ENCODE peak calls at places on chromosomes 5 and 9, in ten cellular contexts. One of them, this sample, is unnamed.

GRCh38 chr5:152466079-152466745 is 61.1 kb upstream of the NMUR2 start:
- DNase-seq in BJ: no peak
- DNase-seq in cardiac fibroblast: no peak
- DNase-seq in GM13977: no peak
- DNase-seq in brain microvascular endothelial cell: no peak
- DNase-seq in AG09309: no peak
- DNase-seq in WTC11: no peak
- DNase-seq in PC-3: no peak
- DNase-seq in body of pancreas: no peak
- DNase-seq in Calu3: no peak
- DNase-seq in this sample: no peak

GRCh38 chr9:22446950-22447606 is 454 bp downstream of the DMRTA1 start:
- DNase-seq in BJ: no peak
- DNase-seq in cardiac fibroblast: peak
- DNase-seq in GM13977: peak
- DNase-seq in brain microvascular endothelial cell: peak
- DNase-seq in AG09309: no peak
- DNase-seq in WTC11: peak
- DNase-seq in PC-3: peak
- DNase-seq in body of pancreas: peak
- DNase-seq in Calu3: peak
- DNase-seq in this sample: peak

GRCh38 chr5:143093452-143094086 is 309.9 kb downstream of the NR3C1 start:
- DNase-seq in BJ: no peak
- DNase-seq in cardiac fibroblast: no peak
- DNase-seq in GM13977: no peak
- DNase-seq in brain microvascular endothelial cell: no peak
- DNase-seq in AG09309: no peak
- DNase-seq in WTC11: no peak
- DNase-seq in PC-3: no peak
- DNase-seq in body of pancreas: no peak
- DNase-seq in Calu3: no peak
- DNase-seq in this sample: no peak

GRCh38 chr5:161002571-161003074 is 150.6 kb upstream of the ATP10B start:
- DNase-seq in BJ: no peak
- DNase-seq in cardiac fibroblast: no peak
- DNase-seq in GM13977: no peak
- DNase-seq in brain microvascular endothelial cell: no peak
- DNase-seq in AG09309: no peak
- DNase-seq in WTC11: no peak
- DNase-seq in PC-3: no peak
- DNase-seq in body of pancreas: no peak
- DNase-seq in Calu3: no peak
- DNase-seq in this sample: no peak

GRCh38 chr9:108889649-108890067 is 27.6 kb downstream of the ACTL7A start:
- DNase-seq in BJ: no peak
- DNase-seq in cardiac fibroblast: peak
- DNase-seq in GM13977: no peak
- DNase-seq in brain microvascular endothelial cell: peak
- DNase-seq in AG09309: peak
- DNase-seq in WTC11: no peak
- DNase-seq in PC-3: no peak
- DNase-seq in body of pancreas: no peak
- DNase-seq in Calu3: no peak
- DNase-seq in this sample: no peak

GRCh38 chr9:127904518-127904887 is 5.1 kb upstream of the ST6GALNAC6 start:
- DNase-seq in BJ: no peak
- DNase-seq in cardiac fibroblast: no peak
- DNase-seq in GM13977: no peak
- DNase-seq in brain microvascular endothelial cell: no peak
- DNase-seq in AG09309: no peak
- DNase-seq in WTC11: peak
- DNase-seq in PC-3: no peak
- DNase-seq in body of pancreas: peak
- DNase-seq in Calu3: no peak
- DNase-seq in this sample: no peak

GRCh38 chr5:81533629-81534480 is 139.9 kb upstream of the ACOT12 start:
- DNase-seq in BJ: no peak
- DNase-seq in cardiac fibroblast: no peak
- DNase-seq in GM13977: no peak
- DNase-seq in brain microvascular endothelial cell: no peak
- DNase-seq in AG09309: no peak
- DNase-seq in WTC11: no peak
- DNase-seq in PC-3: no peak
- DNase-seq in body of pancreas: no peak
- DNase-seq in Calu3: no peak
- DNase-seq in this sample: no peak

GRCh38 chr9:24487250-24487861 is 58.3 kb downstream of the IZUMO3 start:
- DNase-seq in BJ: no peak
- DNase-seq in cardiac fibroblast: no peak
- DNase-seq in GM13977: no peak
- DNase-seq in brain microvascular endothelial cell: no peak
- DNase-seq in AG09309: no peak
- DNase-seq in WTC11: no peak
- DNase-seq in PC-3: no peak
- DNase-seq in body of pancreas: no peak
- DNase-seq in Calu3: no peak
- DNase-seq in this sample: no peak

GRCh38 chr9:120937596-120937995 is 11.0 kb upstream of the TRAF1 start:
- DNase-seq in BJ: no peak
- DNase-seq in cardiac fibroblast: peak
- DNase-seq in GM13977: no peak
- DNase-seq in brain microvascular endothelial cell: no peak
- DNase-seq in AG09309: no peak
- DNase-seq in WTC11: no peak
- DNase-seq in PC-3: no peak
- DNase-seq in body of pancreas: no peak
- DNase-seq in Calu3: no peak
- DNase-seq in this sample: no peak

GRCh38 chr9:127968046-127968445 is 12.7 kb downstream of the EEIG1 start:
- DNase-seq in BJ: no peak
- DNase-seq in cardiac fibroblast: peak
- DNase-seq in GM13977: no peak
- DNase-seq in brain microvascular endothelial cell: no peak
- DNase-seq in AG09309: no peak
- DNase-seq in WTC11: no peak
- DNase-seq in PC-3: peak
- DNase-seq in body of pancreas: no peak
- DNase-seq in Calu3: peak
- DNase-seq in this sample: no peak

DNA sequence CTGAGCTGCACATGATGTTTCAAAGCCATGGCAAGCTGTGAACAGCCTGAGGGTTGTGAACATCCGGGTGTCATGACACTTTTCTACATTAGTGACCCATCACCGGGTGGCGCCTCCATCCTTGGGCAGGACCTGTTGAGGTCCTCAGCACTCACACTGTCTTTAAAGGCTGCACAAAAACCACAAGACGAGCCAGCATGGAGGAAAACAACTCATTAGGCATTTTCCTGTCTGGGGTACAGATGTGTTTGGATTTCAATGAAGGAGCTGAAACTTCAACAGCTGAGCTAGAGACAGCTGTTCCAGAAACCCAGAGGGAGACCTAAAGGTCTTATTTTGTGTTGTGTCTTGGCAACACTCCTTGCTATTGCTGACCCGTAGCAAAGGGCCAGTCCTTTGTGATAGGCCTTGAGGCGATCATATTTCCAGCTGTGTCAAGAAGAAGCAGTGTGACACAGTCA is 151.9 kb upstream of the VLDLR start:
- DNase-seq in BJ: no peak
- DNase-seq in cardiac fibroblast: peak
- DNase-seq in GM13977: no peak
- DNase-seq in brain microvascular endothelial cell: no peak
- DNase-seq in AG09309: no peak
- DNase-seq in WTC11: peak
- DNase-seq in PC-3: peak
- DNase-seq in body of pancreas: peak
- DNase-seq in Calu3: peak
- DNase-seq in this sample: peak
- TF ChIP-seq CTCF in BJ: no peak
- TF ChIP-seq CTCF in cardiac fibroblast: no peak
- TF ChIP-seq CTCF in GM13977: peak
- TF ChIP-seq CTCF in brain microvascular endothelial cell: peak
- TF ChIP-seq CTCF in AG09309: peak
- TF ChIP-seq CTCF in WTC11: no peak
- TF ChIP-seq CTCF in PC-3: peak
- TF ChIP-seq CTCF in body of pancreas: no peak
- TF ChIP-seq CTCF in Calu3: no peak
- TF ChIP-seq CTCF in this sample: peak

DNA sequence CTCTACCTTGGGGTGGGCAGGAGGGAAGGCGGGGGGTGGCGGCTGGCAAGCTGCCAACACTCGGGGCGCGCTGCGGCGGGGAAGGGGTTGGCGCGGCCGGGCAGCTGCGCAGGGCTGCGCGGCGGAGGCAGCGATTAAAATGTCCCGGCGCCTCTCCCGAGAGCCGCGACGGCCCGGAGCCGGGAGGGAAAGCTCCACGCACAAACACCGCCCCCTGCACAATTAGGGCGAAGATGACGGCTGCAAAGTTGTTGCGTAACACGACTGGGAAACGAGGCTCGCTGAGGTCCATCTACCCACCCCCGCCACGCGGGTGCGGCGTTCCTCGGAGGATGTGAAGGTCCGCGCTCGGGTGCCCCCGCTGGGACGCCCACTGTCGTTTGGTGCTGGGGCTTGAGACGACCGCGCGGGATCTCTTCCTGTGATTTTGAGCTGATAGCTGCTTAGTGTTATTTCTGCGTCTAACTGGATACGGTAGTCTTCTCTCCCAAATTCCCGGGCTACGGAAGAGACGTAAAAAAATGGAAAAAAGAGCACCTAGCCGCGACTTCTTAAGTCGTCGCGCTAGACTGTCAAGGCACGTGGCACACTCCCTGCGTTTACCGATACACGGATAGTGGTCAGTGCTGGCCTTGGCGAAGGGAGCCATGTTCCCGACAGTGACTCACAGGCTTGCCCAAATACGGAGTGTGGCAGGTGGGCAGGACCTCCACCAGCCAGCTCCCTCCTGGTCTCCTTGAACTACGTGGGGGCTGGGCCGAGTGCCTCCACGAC is 958 bp upstream of the NFIL3 start:
- DNase-seq in BJ: no peak
- DNase-seq in cardiac fibroblast: peak
- DNase-seq in GM13977: peak
- DNase-seq in brain microvascular endothelial cell: peak
- DNase-seq in AG09309: peak
- DNase-seq in WTC11: peak
- DNase-seq in PC-3: peak
- DNase-seq in body of pancreas: peak
- DNase-seq in Calu3: peak
- DNase-seq in this sample: peak
- TF ChIP-seq CTCF in BJ: peak
- TF ChIP-seq CTCF in cardiac fibroblast: no peak
- TF ChIP-seq CTCF in GM13977: no peak
- TF ChIP-seq CTCF in brain microvascular endothelial cell: peak
- TF ChIP-seq CTCF in AG09309: peak
- TF ChIP-seq CTCF in WTC11: no peak
- TF ChIP-seq CTCF in PC-3: no peak
- TF ChIP-seq CTCF in body of pancreas: peak
- TF ChIP-seq CTCF in Calu3: no peak
- TF ChIP-seq CTCF in this sample: no peak

GRCh38 chr9:107158321-107158720 is 124.8 kb upstream of the RAD23B start:
- DNase-seq in BJ: no peak
- DNase-seq in cardiac fibroblast: peak
- DNase-seq in GM13977: peak
- DNase-seq in brain microvascular endothelial cell: peak
- DNase-seq in AG09309: no peak
- DNase-seq in WTC11: peak
- DNase-seq in PC-3: peak
- DNase-seq in body of pancreas: no peak
- DNase-seq in Calu3: peak
- DNase-seq in this sample: peak
- TF ChIP-seq CTCF in BJ: peak
- TF ChIP-seq CTCF in cardiac fibroblast: peak
- TF ChIP-seq CTCF in GM13977: peak
- TF ChIP-seq CTCF in brain microvascular endothelial cell: peak
- TF ChIP-seq CTCF in AG09309: peak
- TF ChIP-seq CTCF in WTC11: peak
- TF ChIP-seq CTCF in PC-3: peak
- TF ChIP-seq CTCF in body of pancreas: peak
- TF ChIP-seq CTCF in Calu3: no peak
- TF ChIP-seq CTCF in this sample: peak

DNA sequence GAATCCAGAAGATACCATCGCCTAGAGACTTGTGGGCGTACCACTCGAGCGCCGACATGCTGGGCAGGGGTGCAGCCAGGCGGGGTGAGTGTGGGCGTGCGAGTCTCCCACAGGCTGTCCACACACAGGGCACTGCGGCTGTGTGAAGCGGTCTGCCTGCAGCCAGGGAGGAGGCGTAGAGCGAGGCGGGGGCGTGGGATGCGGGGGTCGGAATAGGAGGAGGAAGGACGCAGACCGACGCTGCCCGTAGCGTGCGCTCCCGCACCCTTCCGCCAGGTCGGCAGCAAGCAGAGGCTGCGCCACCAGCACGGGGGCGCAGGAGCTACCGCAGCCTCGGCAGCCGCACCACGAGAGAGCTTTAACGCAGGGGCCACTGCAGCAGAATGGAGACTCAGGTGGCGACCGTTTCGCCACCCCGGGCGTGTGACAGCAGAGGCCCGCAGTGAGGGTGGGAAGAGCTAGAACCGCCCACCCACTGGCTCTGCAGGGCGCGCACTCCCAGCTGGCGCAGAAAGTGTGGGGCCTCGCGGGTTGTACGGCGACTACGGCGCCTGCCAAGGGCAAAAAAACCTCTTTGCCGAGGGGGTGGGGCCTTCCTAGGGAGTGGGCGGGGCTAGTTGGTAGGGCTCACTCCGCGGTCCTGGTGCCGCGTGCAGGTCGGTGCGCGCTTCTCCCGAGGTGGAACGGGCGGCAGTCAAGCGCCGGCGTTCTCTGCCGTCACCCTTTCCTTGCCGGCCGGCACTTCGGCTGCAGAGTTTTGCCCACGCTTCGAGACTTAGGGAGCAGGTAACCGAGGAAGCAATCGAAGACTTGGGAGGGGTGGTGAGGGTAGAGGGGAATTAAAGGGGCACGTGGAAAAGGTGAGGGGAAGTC is at the start of the genes MBLAC2 and POLR3G:
- DNase-seq in BJ: peak
- DNase-seq in cardiac fibroblast: peak
- DNase-seq in GM13977: peak
- DNase-seq in brain microvascular endothelial cell: peak
- DNase-seq in AG09309: peak
- DNase-seq in WTC11: peak
- DNase-seq in PC-3: peak
- DNase-seq in body of pancreas: peak
- DNase-seq in Calu3: peak
- DNase-seq in this sample: peak
- TF ChIP-seq CTCF in BJ: peak
- TF ChIP-seq CTCF in cardiac fibroblast: peak
- TF ChIP-seq CTCF in GM13977: peak
- TF ChIP-seq CTCF in brain microvascular endothelial cell: peak
- TF ChIP-seq CTCF in AG09309: peak
- TF ChIP-seq CTCF in WTC11: no peak
- TF ChIP-seq CTCF in PC-3: peak
- TF ChIP-seq CTCF in body of pancreas: peak
- TF ChIP-seq CTCF in Calu3: peak
- TF ChIP-seq CTCF in this sample: no peak

GRCh38 chr5:150753463-150753862 is 5.4 kb downstream of the DCTN4 start:
- DNase-seq in BJ: no peak
- DNase-seq in cardiac fibroblast: no peak
- DNase-seq in GM13977: no peak
- DNase-seq in brain microvascular endothelial cell: no peak
- DNase-seq in AG09309: no peak
- DNase-seq in WTC11: no peak
- DNase-seq in PC-3: no peak
- DNase-seq in body of pancreas: no peak
- DNase-seq in Calu3: no peak
- DNase-seq in this sample: no peak
- TF ChIP-seq CTCF in BJ: no peak
- TF ChIP-seq CTCF in cardiac fibroblast: no peak
- TF ChIP-seq CTCF in GM13977: no peak
- TF ChIP-seq CTCF in brain microvascular endothelial cell: no peak
- TF ChIP-seq CTCF in AG09309: no peak
- TF ChIP-seq CTCF in WTC11: no peak
- TF ChIP-seq CTCF in PC-3: no peak
- TF ChIP-seq CTCF in body of pancreas: no peak
- TF ChIP-seq CTCF in Calu3: no peak
- TF ChIP-seq CTCF in this sample: no peak